ENCODE peak calls at places on chromosomes 12 and 14, in six cellular contexts. B is tibial artery; M is CD4-positive, alpha-beta T cell; A is spleen; O is heart right ventricle; J is gastrocnemius medialis. H is an unnamed sample.

GRCh38 chr12:51406299-51406698 is 15.1 kb upstream of the GALNT6 start:
- DNase-seq in B (no peak), M (no peak), A (no peak), O (no peak), J (no peak), H (no peak)

GRCh38 chr14:67837011-67837624 is 17.5 kb downstream of the RAD51B start:
- DNase-seq in B (peak), M (peak), A (no peak), O (peak), J (peak), H (no peak)

GRCh38 chr14:37973031-37973908 is 234.4 kb upstream of the SSTR1 start:
- DNase-seq in B (no peak), M (no peak), A (no peak), O (no peak), J (no peak), H (no peak)

GRCh38 chr12:132286912-132287311 is 42.5 kb downstream of the GALNT9 start:
- DNase-seq in B (no peak), M (no peak), A (peak), O (no peak), J (no peak), H (no peak)

GRCh38 chr12:105510526-105510925 is 180.0 kb downstream of the C12orf75 start:
- DNase-seq in B (no peak), M (no peak), A (no peak), O (no peak), J (no peak), H (no peak)

GRCh38 chr12:96301732-96302131 is 98.5 kb downstream of the CDK17 start:
- DNase-seq in B (no peak), M (no peak), A (no peak), O (no peak), J (no peak), H (no peak)

GRCh38 chr12:5456906-5457305 is 25.0 kb downstream of the NTF3 start:
- DNase-seq in B (no peak), M (no peak), A (no peak), O (no peak), J (no peak), H (no peak)

GRCh38 chr12:121926874-121927706 is 8.7 kb downstream of the CFAP251 start:
- DNase-seq in B (no peak), M (no peak), A (no peak), O (no peak), J (no peak), H (no peak)

GRCh38 chr12:52278530-52278929 is 4.1 kb downstream of the KRT86 start:
- DNase-seq in B (no peak), M (no peak), A (no peak), O (no peak), J (no peak), H (no peak)

GRCh38 chr14:63454863-63455622 is 88.1 kb downstream of the PPP2R5E start:
- DNase-seq in B (no peak), M (no peak), A (no peak), O (no peak), J (peak), H (no peak)

GRCh38 chr12:48795550-48796455 is 6.9 kb upstream of the ADCY6 start:
- DNase-seq in B (peak), M (peak), A (no peak), O (peak), J (peak), H (no peak)

GRCh38 chr12:52082988-52083637 is 3.6 kb downstream of the SMIM41 start:
- DNase-seq in B (no peak), M (peak), A (peak), O (peak), J (peak), H (peak)

GRCh38 chr14:73997944-73998451 is 21.1 kb downstream of the ENTPD5 start:
- DNase-seq in B (no peak), M (no peak), A (no peak), O (no peak), J (no peak), H (no peak)

GRCh38 chr12:108112815-108113556 is 16.1 kb upstream of the WSCD2 start:
- DNase-seq in B (no peak), M (no peak), A (no peak), O (no peak), J (no peak), H (no peak)

GRCh38 chr12:122872815-122873361 is 23.0 kb downstream of the VPS37B start:
- DNase-seq in B (no peak), M (no peak), A (peak), O (no peak), J (no peak), H (no peak)

GRCh38 chr12:121260091-121260490 is 36.4 kb downstream of the CAMKK2 start:
- DNase-seq in B (no peak), M (no peak), A (no peak), O (no peak), J (no peak), H (no peak)

GRCh38 chr14:59632381-59632780 is 55.8 kb upstream of the CCDC175 start:
- DNase-seq in B (no peak), M (no peak), A (no peak), O (no peak), J (no peak), H (no peak)

GRCh38 chr12:56324196-56324595 is 8.4 kb upstream of the CNPY2 start:
- DNase-seq in B (no peak), M (no peak), A (peak), O (no peak), J (no peak), H (no peak)

GRCh38 chr12:6770600-6770999 is 1.7 kb upstream of the LAG3 start:
- DNase-seq in B (no peak), M (no peak), A (no peak), O (no peak), J (no peak), H (no peak)

GRCh38 chr12:112112423-112113132 is 4.0 kb upstream of the NAA25 start:
- DNase-seq in B (no peak), M (no peak), A (no peak), O (no peak), J (no peak), H (no peak)

GRCh38 chr14:54472291-54472690 is 16.5 kb downstream of the GMFB start:
- DNase-seq in B (no peak), M (no peak), A (no peak), O (no peak), J (no peak), H (no peak)

GRCh38 chr12:52246720-52247621 is 13.9 kb downstream of the KRT7 start:
- DNase-seq in B (no peak), M (no peak), A (no peak), O (no peak), J (peak), H (no peak)

GRCh38 chr12:109088818-109089217 is 4.5 kb downstream of the ALKBH2 start:
- DNase-seq in B (no peak), M (no peak), A (no peak), O (no peak), J (no peak), H (no peak)

GRCh38 chr14:105974902-105975301 is 448.5 kb downstream of the TMEM121 start:
- DNase-seq in B (no peak), M (peak), A (no peak), O (no peak), J (no peak), H (no peak)

DNA sequence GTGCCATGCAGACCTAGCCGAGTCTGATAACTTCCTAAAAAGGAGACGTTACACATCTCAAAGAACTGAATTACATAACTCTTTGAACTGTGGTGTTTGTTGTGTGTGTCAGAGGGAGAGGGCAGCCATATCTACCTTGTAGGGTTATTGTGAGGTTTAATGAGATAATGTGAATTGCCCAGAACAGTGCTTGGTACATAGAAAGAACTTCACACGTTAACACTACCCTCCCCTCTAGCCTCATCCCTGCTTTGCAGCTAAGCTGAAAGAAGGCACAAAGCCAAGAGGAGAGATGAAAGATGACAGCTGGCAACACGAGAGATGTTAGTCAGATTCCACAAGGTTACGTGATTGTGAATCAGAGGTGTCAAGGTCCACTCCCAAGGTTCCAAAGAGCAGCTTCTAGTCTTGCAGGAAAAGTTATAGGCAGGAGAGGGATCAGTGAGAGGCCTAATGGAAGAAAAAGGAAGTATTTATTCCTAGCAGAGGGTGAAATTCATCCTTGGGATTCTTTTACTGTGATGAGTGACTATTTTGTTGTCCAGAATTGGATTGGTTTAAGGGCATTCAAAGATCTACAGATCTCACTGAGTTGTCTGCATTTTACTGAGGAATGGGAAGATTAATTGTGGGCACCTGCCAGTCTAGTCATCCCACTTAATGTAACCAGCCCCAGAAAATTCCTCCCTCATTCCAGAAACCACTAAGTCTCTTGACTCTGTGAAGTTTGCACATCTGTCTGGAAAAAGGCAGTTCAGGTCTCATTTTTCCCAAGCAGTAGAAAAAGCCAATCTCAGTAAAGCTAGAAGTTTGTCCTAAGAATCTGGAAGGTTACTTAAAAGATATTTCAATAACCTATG is 25.9 kb upstream of the WNK1 start:
- DNase-seq in B (no peak), M (no peak), A (no peak), O (no peak), J (peak), H (no peak)
- H3K27ac ChIP-seq in B (no peak), M (no peak), A (peak), O (peak), J (peak), H (no peak)

GRCh38 chr14:77071938-77072388 is 26.1 kb upstream of the CIPC start:
- DNase-seq in B (no peak), M (no peak), A (no peak), O (no peak), J (no peak), H (no peak)

GRCh38 chr14:77074969-77075368 is 23.1 kb upstream of the CIPC start:
- DNase-seq in B (no peak), M (no peak), A (no peak), O (no peak), J (no peak), H (no peak)

GRCh38 chr14:77082356-77082755 is 15.7 kb upstream of the CIPC start:
- DNase-seq in B (no peak), M (no peak), A (no peak), O (no peak), J (no peak), H (no peak)

GRCh38 chr14:77076118-77076631 is 21.9 kb upstream of the CIPC start:
- DNase-seq in B (peak), M (no peak), A (no peak), O (peak), J (peak), H (no peak)

DNA sequence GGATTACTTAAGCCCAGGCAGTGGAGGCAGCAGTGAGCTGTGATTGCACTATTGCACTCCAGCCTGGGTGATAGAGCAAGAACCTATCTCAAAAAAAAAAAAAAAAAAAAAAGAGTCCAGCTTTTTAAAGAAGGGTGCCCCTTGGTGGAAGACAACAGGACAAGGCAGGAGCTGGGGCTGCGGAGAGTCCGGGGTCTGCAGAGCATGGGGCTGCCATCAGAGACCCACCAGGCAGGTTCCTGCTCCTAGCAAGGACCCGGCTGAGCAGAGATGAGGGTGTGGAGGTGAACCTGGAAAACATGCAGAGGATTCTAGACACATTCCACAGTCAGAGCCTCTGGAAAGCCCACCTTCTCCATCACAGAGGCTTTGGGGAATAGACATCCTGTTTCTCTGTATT is 21.0 kb upstream of the CIPC start:
- DNase-seq in B (no peak), M (no peak), A (no peak), O (no peak), J (no peak), H (no peak)
- H3K27ac ChIP-seq in B (peak), M (no peak), A (peak), O (peak), J (peak), H (peak)

GRCh38 chr12:82817368-82817767 is 130.7 kb downstream of the TMTC2 start:
- DNase-seq in B (no peak), M (no peak), A (no peak), O (no peak), J (no peak), H (peak)

GRCh38 chr12:82818276-82819035 is 131.8 kb downstream of the TMTC2 start:
- DNase-seq in B (no peak), M (no peak), A (no peak), O (no peak), J (no peak), H (no peak)
- H3K27ac ChIP-seq in B (no peak), M (no peak), A (no peak), O (no peak), J (no peak), H (peak)

GRCh38 chr14:99657645-99658155 is 12.8 kb downstream of the HHIPL1 start:
- DNase-seq in B (no peak), M (no peak), A (no peak), O (no peak), J (no peak), H (no peak)
- H3K27ac ChIP-seq in B (no peak), M (no peak), A (no peak), O (no peak), J (no peak), H (no peak)